ENCODE peak calls at places on chromosome 2, in seven cellular contexts. J is fibroblast of the aortic adventitia, H is colonic mucosa, T is OCI-LY7, E is adipocyte, C is astrocyte of the spinal cord, N is heart right ventricle. Z is an unnamed sample.

GRCh38 chr2:37324536-37324785 is 172 bp downstream of the PRKD3 start:
- DNase-seq in J (peak), E (no peak), T (peak), C (peak), N (peak), H (no peak), Z (no peak)

GRCh38 chr2:23404426-23404825 is 19.4 kb downstream of the KLHL29 start:
- DNase-seq in H (peak), N (no peak), J (peak), C (peak), E (peak), T (peak), Z (peak)

GRCh38 chr2:169641464-169641863 is 52.7 kb downstream of the CFAP210 start:
- DNase-seq in E (no peak), T (no peak), N (no peak), H (no peak), C (no peak), J (no peak), Z (no peak)

GRCh38 chr2:10495311-10495987 is 47.3 kb upstream of the ODC1 start:
- DNase-seq in H (peak), E (no peak), T (no peak), N (no peak), J (no peak), C (no peak), Z (no peak)

GRCh38 chr2:88657131-88657530 is 29.9 kb upstream of the EIF2AK3 start:
- DNase-seq in H (no peak), E (peak), N (no peak), C (no peak), J (peak), T (no peak), Z (no peak)

GRCh38 chr2:8797682-8798081 is 39.7 kb downstream of the KIDINS220 start:
- DNase-seq in C (no peak), N (no peak), J (peak), T (no peak), E (no peak), H (no peak), Z (no peak)

GRCh38 chr2:43230981-43231827 is 4.8 kb upstream of the ZFP36L2 start:
- DNase-seq in C (no peak), E (no peak), J (no peak), N (no peak), T (peak), H (no peak), Z (no peak)

GRCh38 chr2:127389778-127390435 is 2.1 kb upstream of the MAP3K2 start:
- DNase-seq in C (no peak), N (no peak), E (no peak), T (peak), J (no peak), H (no peak), Z (no peak)

GRCh38 chr2:18976112-18976961 is 382.1 kb downstream of the OSR1 start:
- DNase-seq in T (peak), E (peak), H (peak), C (peak), J (peak), N (no peak), Z (peak)

GRCh38 chr2:151851761-151852160 is 23.5 kb upstream of the ARL5A start:
- DNase-seq in C (peak), T (no peak), J (peak), E (peak), H (no peak), N (no peak), Z (no peak)

GRCh38 chr2:216644846-216645635 is 11.8 kb downstream of the IGFBP2 start:
- DNase-seq in T (peak), E (no peak), J (no peak), C (no peak), N (no peak), H (no peak), Z (no peak)

GRCh38 chr2:55419236-55419513 is 481 bp downstream of the CCDC88A start:
- DNase-seq in C (peak), T (no peak), E (peak), N (peak), H (peak), J (peak), Z (no peak)

GRCh38 chr2:239594772-239595608 is 194.2 kb upstream of the HDAC4 start:
- DNase-seq in J (no peak), C (no peak), N (no peak), H (peak), E (no peak), T (no peak), Z (no peak)

GRCh38 chr2:240594511-240595380 is 8.2 kb downstream of the CAPN10 start:
- DNase-seq in C (no peak), J (no peak), N (no peak), T (no peak), H (no peak), E (no peak), Z (no peak)

GRCh38 chr2:1756456-1756855 is 12.1 kb upstream of the PXDN start:
- DNase-seq in H (no peak), C (no peak), J (no peak), E (no peak), N (no peak), T (no peak), Z (no peak)

GRCh38 chr2:1321297-1321696 is 92.0 kb upstream of the TPO start:
- DNase-seq in N (no peak), T (no peak), C (no peak), E (no peak), J (no peak), H (no peak), Z (no peak)

GRCh38 chr2:160381425-160381951 is 112.1 kb downstream of the RBMS1 start:
- DNase-seq in N (no peak), J (peak), C (no peak), E (no peak), H (no peak), T (no peak), Z (no peak)

GRCh38 chr2:169897834-169898233 is 70.6 kb downstream of the UBR3 start:
- DNase-seq in N (no peak), E (no peak), T (no peak), J (no peak), H (no peak), C (no peak), Z (no peak)

GRCh38 chr2:207042155-207042554 is 102.8 kb downstream of the CPO start:
- DNase-seq in N (no peak), E (no peak), C (peak), J (peak), H (no peak), T (no peak), Z (no peak)

GRCh38 chr2:2107140-2107539 is 223.9 kb downstream of the MYT1L start:
- DNase-seq in C (no peak), J (no peak), N (peak), H (no peak), E (no peak), T (no peak), Z (no peak)

GRCh38 chr2:134919360-134920210 is 963 bp downstream of the CCNT2 start:
- DNase-seq in E (peak), H (peak), T (peak), N (peak), C (peak), J (peak), Z (no peak)

GRCh38 chr2:16745466-16745865 is 79.8 kb upstream of the CYRIA start:
- DNase-seq in N (no peak), C (no peak), J (no peak), T (no peak), E (no peak), H (no peak), Z (no peak)

GRCh38 chr2:105188343-105188742 is 53.2 kb upstream of the GPR45 start:
- DNase-seq in E (no peak), C (no peak), N (no peak), J (no peak), T (no peak), H (no peak), Z (no peak)

GRCh38 chr2:65056990-65057375 is 767 bp downstream of the CEP68 start:
- DNase-seq in J (no peak), N (no peak), T (peak), C (no peak), H (no peak), E (no peak), Z (no peak)

GRCh38 chr2:12968399-12968798 is 251.7 kb downstream of the TRIB2 start:
- DNase-seq in H (no peak), E (no peak), N (no peak), J (no peak), T (no peak), C (no peak), Z (no peak)

GRCh38 chr2:211281430-211282073 is 725.2 kb downstream of the CPS1 start:
- DNase-seq in T (no peak), J (no peak), C (no peak), N (no peak), E (no peak), H (no peak), Z (no peak)

GRCh38 chr2:62672601-62673000 is 32.9 kb upstream of the EHBP1 start:
- DNase-seq in J (peak), H (no peak), N (no peak), E (peak), C (peak), T (no peak), Z (no peak)

DNA sequence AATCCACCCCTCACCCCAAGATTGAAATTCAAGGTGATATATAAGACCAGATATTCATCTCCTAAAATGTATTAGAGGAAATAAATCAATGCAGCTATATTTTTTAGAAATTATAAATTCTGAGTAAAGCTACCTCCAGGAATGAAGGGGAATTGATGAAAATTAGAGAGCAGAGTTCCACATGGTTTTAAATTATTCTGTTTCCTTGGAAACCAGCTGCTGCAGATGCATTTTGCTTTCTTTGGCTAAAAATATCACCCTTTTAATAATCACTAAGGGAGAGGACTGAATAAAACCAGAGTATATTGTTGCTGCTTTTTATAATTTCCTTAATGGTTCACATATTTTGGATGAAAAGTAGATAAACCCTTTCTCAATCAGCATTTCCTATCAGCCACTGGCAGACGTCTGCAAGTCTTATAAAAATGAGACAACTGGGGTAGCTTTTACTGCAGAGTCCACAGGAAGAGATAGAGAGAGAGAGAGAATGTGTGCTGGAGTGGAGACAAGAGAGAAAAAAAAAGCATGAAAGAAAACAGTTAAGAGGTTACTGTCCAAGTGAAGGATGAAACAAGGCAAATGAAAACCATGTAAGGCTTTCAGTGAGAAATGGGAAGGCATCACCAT is 2.0 kb downstream of the CSRNP3 start:
- DNase-seq in T (no peak), C (peak), H (no peak), J (peak), E (peak), N (no peak), Z (no peak)
- H3K4me3 ChIP-seq in T (no peak), C (no peak), H (no peak), J (no peak), E (no peak), N (peak), Z (no peak)

GRCh38 chr2:219057709-219058540 is 2.8 kb downstream of the IHH start:
- DNase-seq in C (peak), H (peak), E (peak), T (peak), J (peak), N (peak), Z (no peak)
- H3K4me3 ChIP-seq in C (no peak), H (peak), E (no peak), T (no peak), J (no peak), N (no peak), Z (no peak)

DNA sequence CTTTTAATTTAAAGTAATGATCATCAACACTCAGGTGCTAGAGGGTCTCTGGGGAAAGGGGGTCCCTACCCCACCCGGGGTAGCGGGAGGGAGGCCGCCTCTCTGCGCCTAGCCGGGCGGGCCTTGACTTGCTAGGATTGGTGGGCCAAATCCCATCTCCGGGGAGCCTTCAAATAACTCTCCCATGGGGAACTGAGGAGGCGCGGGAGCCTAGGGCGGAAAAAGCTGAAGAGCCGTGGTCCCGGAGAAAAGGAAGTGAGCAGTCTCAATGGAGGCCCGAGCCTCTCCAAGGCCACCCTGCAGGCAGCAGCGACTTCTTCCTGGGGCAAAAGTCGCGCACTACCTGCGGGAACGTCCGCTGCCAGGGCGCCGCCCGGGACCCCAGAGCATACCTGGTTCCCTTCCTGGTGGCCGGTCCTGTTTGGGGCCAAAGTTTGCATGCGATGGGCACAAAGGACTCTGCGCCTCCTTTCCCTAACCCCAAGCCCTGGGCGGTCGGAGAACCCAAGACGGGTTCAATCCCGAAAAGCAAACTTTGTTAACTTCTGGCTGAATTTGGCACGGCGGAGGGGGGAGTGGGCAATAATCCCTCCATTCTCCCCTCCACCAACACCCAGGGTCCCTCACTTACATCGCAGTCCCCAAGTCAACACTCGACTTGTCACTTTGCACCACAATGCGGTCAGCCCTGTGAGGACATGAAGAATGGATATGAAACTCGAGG is 13.6 kb downstream of the EN1 start:
- DNase-seq in T (no peak), C (no peak), N (no peak), H (no peak), J (no peak), E (no peak), Z (no peak)
- H3K4me3 ChIP-seq in T (no peak), C (no peak), N (no peak), H (no peak), J (no peak), E (no peak), Z (no peak)

GRCh38 chr2:119545754-119546445 is 1.7 kb downstream of the CFAP221 start:
- DNase-seq in T (no peak), C (peak), J (peak), N (no peak), E (no peak), H (no peak), Z (no peak)

GRCh38 chr2:119541476-119541875 is 2.8 kb upstream of the CFAP221 start:
- DNase-seq in J (no peak), T (no peak), C (no peak), N (no peak), E (no peak), H (no peak), Z (no peak)

GRCh38 chr2:119546446-119546765 is 2.2 kb downstream of the CFAP221 start:
- DNase-seq in H (no peak), E (no peak), C (no peak), T (no peak), J (no peak), N (no peak), Z (no peak)

GRCh38 chr2:119545076-119545475 is 827 bp downstream of the CFAP221 start:
- DNase-seq in E (no peak), T (no peak), J (peak), H (no peak), N (no peak), C (no peak), Z (no peak)

GRCh38 chr2:119544075-119545031 is at the start of gene CFAP221:
- DNase-seq in N (peak), J (peak), C (peak), T (no peak), H (peak), E (peak), Z (peak)
- H3K4me3 ChIP-seq in N (peak), J (peak), C (peak), T (no peak), H (peak), E (peak), Z (peak)

DNA sequence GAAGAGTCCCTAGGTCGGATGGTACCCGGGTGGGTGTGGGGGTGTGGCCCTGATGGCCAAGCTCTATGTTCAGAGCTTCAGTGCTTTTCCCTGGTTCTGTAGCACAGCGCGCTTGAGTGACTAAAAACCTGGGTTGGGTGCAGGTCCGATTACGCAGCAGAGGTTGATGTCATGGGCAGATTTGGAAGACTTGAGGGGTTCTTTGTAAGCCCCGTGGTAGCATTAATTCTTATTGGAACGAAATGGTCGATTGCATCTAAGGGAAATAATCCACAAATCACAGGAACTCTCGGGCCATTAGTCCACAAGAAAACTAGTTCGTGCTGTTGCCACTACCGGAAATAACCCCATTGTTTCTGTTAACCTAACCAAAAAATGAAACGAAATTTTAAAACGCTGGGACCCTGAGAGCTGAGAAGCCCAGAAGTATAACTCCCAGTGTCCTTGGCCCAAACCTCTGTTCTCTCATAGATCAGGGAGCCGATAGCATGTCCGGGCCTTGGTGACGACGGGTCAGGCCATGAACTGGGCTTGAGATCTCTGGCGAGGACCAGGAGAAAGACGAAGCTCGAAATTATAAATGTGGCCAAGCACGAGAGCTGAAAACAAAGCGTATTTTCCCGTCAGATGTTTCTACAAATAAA is 9.1 kb downstream of the HOXD8 start:
- DNase-seq in N (no peak), T (no peak), E (no peak), C (no peak), J (no peak), H (no peak), Z (no peak)
- H3K4me3 ChIP-seq in N (no peak), T (no peak), E (peak), C (peak), J (no peak), H (no peak), Z (peak)

DNA sequence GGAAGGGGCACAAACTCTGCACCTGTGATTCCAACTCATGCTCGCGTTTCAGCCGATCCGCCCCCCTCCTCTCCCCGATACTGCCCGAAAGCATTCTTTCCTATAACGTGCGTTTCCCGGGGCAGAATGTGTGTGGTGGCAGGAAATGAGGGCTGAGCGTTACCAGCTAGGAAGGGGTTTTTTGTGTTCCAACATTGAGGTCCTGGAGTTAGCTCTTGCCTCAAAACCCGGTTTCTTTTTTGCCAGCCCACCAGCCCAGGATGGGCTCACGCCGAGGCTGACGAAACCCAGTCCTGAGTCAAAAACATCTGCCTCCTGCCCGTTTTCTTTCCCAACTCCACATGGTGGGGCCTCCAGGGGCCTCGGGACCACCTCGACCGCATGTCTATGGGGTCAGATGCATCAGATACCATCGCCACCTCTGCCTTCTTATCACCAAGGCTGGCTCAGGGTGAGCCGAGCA is 113.7 kb upstream of the COPS8 start:
- DNase-seq in E (no peak), N (no peak), H (no peak), C (no peak), J (no peak), T (no peak), Z (no peak)
- H3K4me3 ChIP-seq in E (no peak), N (no peak), H (no peak), C (no peak), J (no peak), T (no peak), Z (no peak)

DNA sequence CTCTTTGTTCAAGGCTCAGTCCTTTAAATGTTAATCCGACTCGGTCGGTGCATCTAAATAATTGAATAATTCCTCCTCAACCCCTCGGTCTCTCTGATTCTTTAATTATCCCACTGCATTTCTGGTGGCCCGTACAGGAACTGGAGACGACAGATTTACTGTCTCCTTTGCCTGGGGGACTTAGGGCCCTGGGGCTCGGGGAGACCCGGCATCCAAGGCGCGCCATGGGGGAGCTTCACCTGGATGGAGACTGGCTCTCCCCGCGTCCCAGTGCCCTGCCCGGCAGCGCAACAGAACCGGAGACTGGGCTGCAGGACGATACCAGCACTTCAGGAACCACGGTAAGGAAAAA is 47.7 kb upstream of the SELENOI start:
- DNase-seq in T (no peak), C (no peak), N (no peak), E (no peak), J (no peak), H (no peak), Z (no peak)
- H3K4me3 ChIP-seq in T (no peak), C (peak), N (peak), E (peak), J (peak), H (peak), Z (no peak)

GRCh38 chr2:190836767-190837166 is 43.9 kb upstream of the GLS start:
- DNase-seq in T (no peak), N (no peak), H (no peak), J (no peak), E (no peak), C (no peak), Z (no peak)
- H3K4me3 ChIP-seq in T (no peak), N (no peak), H (no peak), J (no peak), E (no peak), C (no peak), Z (no peak)

GRCh38 chr2:158795110-158795924 is at the start of gene DAPL1:
- DNase-seq in T (no peak), C (no peak), H (no peak), J (no peak), E (no peak), N (no peak), Z (no peak)

GRCh38 chr2:158799181-158799580 is 4.1 kb downstream of the DAPL1 start:
- DNase-seq in C (no peak), T (no peak), N (no peak), J (no peak), H (no peak), E (no peak), Z (no peak)

GRCh38 chr2:158797963-158798700 is 3.0 kb downstream of the DAPL1 start:
- DNase-seq in J (no peak), C (peak), H (no peak), E (no peak), T (no peak), N (no peak), Z (no peak)

DNA sequence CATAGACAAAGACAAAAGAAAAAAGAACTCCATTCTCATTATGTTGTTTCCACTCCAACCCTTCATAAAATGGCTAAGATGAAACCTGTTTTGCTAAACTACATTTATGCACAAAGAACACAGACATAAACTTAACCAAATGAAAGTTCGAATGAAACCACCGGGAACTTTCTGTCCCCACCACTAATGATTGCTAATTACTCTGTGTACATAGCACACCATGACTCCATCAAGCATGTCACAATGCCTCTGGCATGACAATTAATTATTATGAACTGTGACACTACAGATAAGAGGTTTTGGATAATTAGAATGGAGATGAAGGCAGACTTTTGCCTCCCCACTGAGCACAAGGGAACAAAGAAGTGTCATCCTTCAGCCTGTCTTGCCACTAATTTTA is 1.5 kb downstream of the DAPL1 start:
- DNase-seq in T (no peak), C (no peak), N (no peak), H (no peak), J (no peak), E (no peak), Z (no peak)
- H3K4me3 ChIP-seq in T (no peak), C (no peak), N (no peak), H (no peak), J (no peak), E (no peak), Z (no peak)

Z was measured in skeletal muscle cell.